ENCODE peak calls at places on chromosomes 11 and 22, in five cellular contexts. One of them, this sample, is unnamed.
A peak's percentile ranks its signal among the peaks of the same experiment; 100 is the strongest.

GRCh38 chr22:48782817-48783511 is 1044.7 kb downstream of the BRD1 start:
- DNase-seq in H9: peak; percentile 59
- DNase-seq in mesenchymal stem cell: no peak
- DNase-seq in IMR-90: no peak
- DNase-seq in neuronal stem cell: peak; percentile 12
- DNase-seq in this sample: no peak

GRCh38 chr11:45569776-45570175 is 95.6 kb downstream of the CHST1 start:
- DNase-seq in neuronal stem cell: no peak
- DNase-seq in H9: no peak
- DNase-seq in mesenchymal stem cell: no peak
- DNase-seq in IMR-90: no peak
- DNase-seq in this sample: no peak

GRCh38 chr11:70072471-70073187 is 5.5 kb upstream of the ANO1 start:
- DNase-seq in IMR-90: no peak
- DNase-seq in mesenchymal stem cell: no peak
- DNase-seq in H9: peak; percentile 34
- DNase-seq in neuronal stem cell: no peak
- DNase-seq in this sample: no peak

GRCh38 chr11:105790841-105791240 is 181.0 kb downstream of the GRIA4 start:
- DNase-seq in H9: no peak
- DNase-seq in IMR-90: no peak
- DNase-seq in mesenchymal stem cell: no peak
- DNase-seq in neuronal stem cell: no peak
- DNase-seq in this sample: no peak

GRCh38 chr11:130528862-130529261 is 80.4 kb downstream of the ADAMTS15 start:
- DNase-seq in IMR-90: no peak
- DNase-seq in mesenchymal stem cell: no peak
- DNase-seq in neuronal stem cell: no peak
- DNase-seq in H9: no peak
- DNase-seq in this sample: no peak

GRCh38 chr11:46369458-46370152 is 11.9 kb upstream of the MDK start:
- DNase-seq in neuronal stem cell: no peak
- DNase-seq in IMR-90: peak; percentile 77
- DNase-seq in H9: peak; percentile 91
- DNase-seq in mesenchymal stem cell: peak; percentile 84
- DNase-seq in this sample: peak; percentile 58

GRCh38 chr22:49481651-49482399 is 345.8 kb downstream of the BRD1 start:
- DNase-seq in H9: no peak
- DNase-seq in mesenchymal stem cell: no peak
- DNase-seq in neuronal stem cell: no peak
- DNase-seq in IMR-90: no peak
- DNase-seq in this sample: no peak

GRCh38 chr22:42930810-42931420 is 73.8 kb upstream of the ARFGAP3 start:
- DNase-seq in IMR-90: peak; percentile 52
- DNase-seq in mesenchymal stem cell: no peak
- DNase-seq in H9: no peak
- DNase-seq in neuronal stem cell: no peak
- DNase-seq in this sample: peak; percentile 89

GRCh38 chr11:47389577-47390072 is 11.3 kb upstream of the SPI1 start:
- DNase-seq in neuronal stem cell: no peak
- DNase-seq in IMR-90: no peak
- DNase-seq in mesenchymal stem cell: no peak
- DNase-seq in H9: no peak
- DNase-seq in this sample: no peak

GRCh38 chr22:21672107-21672629 is 6.4 kb downstream of the PPIL2 start:
- DNase-seq in mesenchymal stem cell: no peak
- DNase-seq in H9: no peak
- DNase-seq in IMR-90: no peak
- DNase-seq in neuronal stem cell: no peak
- DNase-seq in this sample: no peak

GRCh38 chr11:125351045-125351867 is 144.8 kb downstream of the FEZ1 start:
- DNase-seq in IMR-90: no peak
- DNase-seq in H9: peak; percentile 55
- DNase-seq in neuronal stem cell: no peak
- DNase-seq in mesenchymal stem cell: no peak
- DNase-seq in this sample: no peak

GRCh38 chr11:36292311-36292722 is 3.1 kb upstream of the COMMD9 start:
- DNase-seq in mesenchymal stem cell: peak; percentile 52
- DNase-seq in IMR-90: peak; percentile 47
- DNase-seq in H9: no peak
- DNase-seq in neuronal stem cell: no peak
- DNase-seq in this sample: no peak

GRCh38 chr22:32717337-32718240 is 83.9 kb upstream of the TIMP3 start:
- DNase-seq in neuronal stem cell: no peak
- DNase-seq in H9: no peak
- DNase-seq in IMR-90: peak; percentile 84
- DNase-seq in mesenchymal stem cell: peak; percentile 68
- DNase-seq in this sample: peak; percentile 95

GRCh38 chr11:129698212-129698611 is 117.4 kb upstream of the TMEM45B start:
- DNase-seq in IMR-90: no peak
- DNase-seq in H9: no peak
- DNase-seq in mesenchymal stem cell: no peak
- DNase-seq in neuronal stem cell: no peak
- DNase-seq in this sample: no peak

GRCh38 chr11:118911113-118911879 is 14.4 kb downstream of the BCL9L start:
- DNase-seq in mesenchymal stem cell: peak; percentile 83
- DNase-seq in IMR-90: peak; percentile 52
- DNase-seq in neuronal stem cell: no peak
- DNase-seq in H9: peak; percentile 57
- DNase-seq in this sample: peak; percentile 64

GRCh38 chr11:76141901-76142300 is 64.4 kb downstream of the WNT11 start:
- DNase-seq in neuronal stem cell: no peak
- DNase-seq in IMR-90: peak; percentile 5
- DNase-seq in H9: no peak
- DNase-seq in mesenchymal stem cell: no peak
- DNase-seq in this sample: no peak

GRCh38 chr22:43753718-43754117 is 58.4 kb downstream of the EFCAB6 start:
- DNase-seq in IMR-90: no peak
- DNase-seq in mesenchymal stem cell: no peak
- DNase-seq in H9: no peak
- DNase-seq in neuronal stem cell: no peak
- DNase-seq in this sample: no peak

GRCh38 chr11:108666373-108666772 is 1.5 kb downstream of the DDX10 start:
- DNase-seq in IMR-90: no peak
- DNase-seq in mesenchymal stem cell: peak; percentile 22
- DNase-seq in H9: peak; percentile 45
- DNase-seq in neuronal stem cell: no peak
- DNase-seq in this sample: no peak

GRCh38 chr22:40177738-40178416 is at the start of gene TNRC6B:
- DNase-seq in neuronal stem cell: peak; percentile 89
- DNase-seq in mesenchymal stem cell: peak; percentile 99
- DNase-seq in IMR-90: peak; percentile 98
- DNase-seq in H9: peak; percentile 86
- DNase-seq in this sample: peak; percentile 83

GRCh38 chr11:78795862-78796261 is 221.2 kb upstream of the NARS2 start:
- DNase-seq in neuronal stem cell: no peak
- DNase-seq in mesenchymal stem cell: no peak
- DNase-seq in H9: no peak
- DNase-seq in IMR-90: no peak
- DNase-seq in this sample: no peak

GRCh38 chr11:102427068-102427467 is 25.5 kb downstream of the TMEM123 start:
- DNase-seq in neuronal stem cell: no peak
- DNase-seq in H9: no peak
- DNase-seq in mesenchymal stem cell: no peak
- DNase-seq in IMR-90: no peak
- DNase-seq in this sample: no peak

GRCh38 chr11:96306933-96307747 is 35.9 kb downstream of the MAML2 start:
- DNase-seq in IMR-90: peak; percentile 99
- DNase-seq in neuronal stem cell: peak; percentile 42
- DNase-seq in mesenchymal stem cell: peak; percentile 100
- DNase-seq in H9: no peak
- DNase-seq in this sample: peak; percentile 65

GRCh38 chr22:38844661-38845367 is 986 bp upstream of the NPTXR start:
- DNase-seq in IMR-90: no peak
- DNase-seq in H9: no peak
- DNase-seq in neuronal stem cell: no peak
- DNase-seq in mesenchymal stem cell: peak; percentile 5
- DNase-seq in this sample: no peak

GRCh38 chr22:50733521-50734342 is 4.3 kb upstream of the ACR start:
- DNase-seq in IMR-90: peak; percentile 59
- DNase-seq in neuronal stem cell: no peak
- DNase-seq in mesenchymal stem cell: peak; percentile 34
- DNase-seq in H9: no peak
- DNase-seq in this sample: no peak

GRCh38 chr11:107307991-107308390 is 149.6 kb downstream of the CWF19L2 start:
- DNase-seq in H9: no peak
- DNase-seq in IMR-90: no peak
- DNase-seq in mesenchymal stem cell: no peak
- DNase-seq in neuronal stem cell: no peak
- DNase-seq in this sample: no peak

GRCh38 chr22:44358723-44359440 is 46.1 kb upstream of the SHISAL1 start:
- DNase-seq in neuronal stem cell: no peak
- DNase-seq in IMR-90: no peak
- DNase-seq in mesenchymal stem cell: no peak
- DNase-seq in H9: no peak
- DNase-seq in this sample: no peak

GRCh38 chr11:120224872-120225371 is 14.1 kb downstream of the OAF start:
- DNase-seq in IMR-90: no peak
- DNase-seq in mesenchymal stem cell: no peak
- DNase-seq in H9: no peak
- DNase-seq in neuronal stem cell: no peak
- DNase-seq in this sample: no peak

GRCh38 chr11:134503104-134503503 is 91.1 kb upstream of the B3GAT1 start:
- DNase-seq in mesenchymal stem cell: no peak
- DNase-seq in IMR-90: no peak
- DNase-seq in H9: peak; percentile 46
- DNase-seq in neuronal stem cell: no peak
- DNase-seq in this sample: no peak

GRCh38 chr11:9855579-9856260 is 191.8 kb downstream of the SWAP70 start:
- DNase-seq in mesenchymal stem cell: peak; percentile 35
- DNase-seq in neuronal stem cell: no peak
- DNase-seq in H9: no peak
- DNase-seq in IMR-90: peak; percentile 80
- DNase-seq in this sample: no peak

GRCh38 chr22:17191163-17191562 is 28.1 kb downstream of the ADA2 start:
- DNase-seq in neuronal stem cell: no peak
- DNase-seq in H9: no peak
- DNase-seq in mesenchymal stem cell: peak; percentile 57
- DNase-seq in IMR-90: peak; percentile 55
- DNase-seq in this sample: no peak

GRCh38 chr11:75022289-75022688 is 33.6 kb downstream of the NEU3 start:
- DNase-seq in mesenchymal stem cell: no peak
- DNase-seq in H9: no peak
- DNase-seq in neuronal stem cell: no peak
- DNase-seq in IMR-90: no peak
- DNase-seq in this sample: no peak

GRCh38 chr11:65204143-65204542 is 22.4 kb downstream of the CAPN1 start:
- DNase-seq in H9: no peak
- DNase-seq in mesenchymal stem cell: no peak
- DNase-seq in IMR-90: no peak
- DNase-seq in neuronal stem cell: no peak
- DNase-seq in this sample: no peak

GRCh38 chr11:74179234-74180126 is 8.4 kb downstream of the PPME1 start:
- DNase-seq in neuronal stem cell: no peak
- DNase-seq in H9: no peak
- DNase-seq in mesenchymal stem cell: peak; percentile 46
- DNase-seq in IMR-90: peak; percentile 41
- DNase-seq in this sample: no peak

GRCh38 chr11:19984048-19984742 is 176.1 kb downstream of the DBX1 start:
- DNase-seq in mesenchymal stem cell: no peak
- DNase-seq in IMR-90: no peak
- DNase-seq in neuronal stem cell: no peak
- DNase-seq in H9: no peak
- DNase-seq in this sample: no peak

GRCh38 chr11:95985174-95985808 is 61.4 kb upstream of the MTMR2 start:
- DNase-seq in mesenchymal stem cell: no peak
- DNase-seq in neuronal stem cell: no peak
- DNase-seq in H9: no peak
- DNase-seq in IMR-90: peak; percentile 60
- DNase-seq in this sample: no peak

DNA sequence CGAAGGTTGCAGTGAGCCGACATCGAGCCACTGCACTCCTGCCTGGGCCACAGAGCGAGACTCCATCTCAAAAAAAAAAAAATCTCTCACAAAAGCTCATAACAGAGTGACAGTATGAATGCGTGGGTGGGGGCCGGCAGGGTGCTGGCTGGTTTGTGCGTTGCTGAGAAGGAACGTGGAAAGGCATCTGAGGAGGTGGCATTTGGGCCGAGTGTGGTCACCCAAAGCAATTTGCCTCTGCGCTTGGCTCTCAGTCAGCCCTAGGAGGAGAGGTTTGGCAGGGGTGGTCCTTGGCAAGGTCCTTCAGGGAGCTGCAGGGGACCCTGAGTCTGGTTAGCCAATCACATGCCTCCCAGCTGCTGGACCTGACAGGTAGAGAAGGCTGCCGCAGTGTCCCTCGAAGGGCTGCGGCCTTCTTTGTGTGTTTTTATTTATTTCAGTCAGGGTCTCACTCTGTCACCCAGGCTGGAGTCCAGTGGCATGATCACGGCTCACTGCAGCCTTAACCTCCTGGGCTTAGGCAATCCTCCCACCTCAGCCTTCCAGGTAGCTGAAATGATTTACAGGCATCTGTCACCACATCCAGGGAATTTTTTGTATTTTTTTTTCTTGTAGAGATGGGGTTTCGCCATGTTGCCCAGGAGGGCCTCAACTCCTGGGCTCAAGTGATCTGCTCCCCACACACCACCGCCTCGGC is 23.5 kb upstream of the OSBPL5 start:
- DNase-seq in H9: peak; percentile 39
- DNase-seq in neuronal stem cell: no peak
- DNase-seq in IMR-90: no peak
- DNase-seq in mesenchymal stem cell: no peak
- DNase-seq in this sample: no peak
- H2BK5ac ChIP-seq in H9: no peak overlapping the region
- H2BK5ac ChIP-seq in neuronal stem cell: no peak overlapping the region
- H2BK5ac ChIP-seq in IMR-90: no peak overlapping the region
- H2BK5ac ChIP-seq in mesenchymal stem cell: no peak overlapping the region
- H2BK5ac ChIP-seq in this sample: no peak overlapping the region

DNA sequence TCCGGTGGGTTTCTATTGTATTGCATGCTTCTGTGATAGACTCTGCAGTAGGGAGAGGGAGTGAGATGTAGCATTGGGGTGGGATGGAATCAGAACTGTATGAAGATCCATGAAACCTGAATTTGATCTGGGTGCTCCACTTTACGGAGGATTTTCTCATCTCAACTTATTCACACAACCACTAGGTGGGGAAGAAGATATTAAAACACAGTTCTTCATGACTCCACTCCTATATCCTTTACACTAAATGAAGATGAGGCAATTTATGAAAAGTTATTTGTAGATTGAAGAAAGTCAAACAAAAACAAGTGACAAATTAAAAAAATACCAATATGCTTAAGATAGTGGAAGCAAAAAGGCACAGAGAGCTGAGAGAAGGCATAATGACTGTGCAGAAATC is 92.6 kb upstream of the PDGFD start:
- DNase-seq in H9: no peak
- DNase-seq in IMR-90: peak; percentile 13
- DNase-seq in mesenchymal stem cell: peak; percentile 12
- DNase-seq in neuronal stem cell: no peak
- DNase-seq in this sample: peak; percentile 2
- H3K4me1 ChIP-seq in H9: no peaks in the 10 kb centered on the region
- H3K4me1 ChIP-seq in IMR-90: no peaks in the 10 kb centered on the region
- H3K4me1 ChIP-seq in mesenchymal stem cell: no peaks in the 10 kb centered on the region
- H3K4me1 ChIP-seq in neuronal stem cell: no peaks in the 10 kb centered on the region
- H3K4me1 ChIP-seq in this sample: no peaks in the 10 kb centered on the region

GRCh38 chr11:117232022-117232878 is at the start of the genes PCSK7 and RNF214:
- DNase-seq in mesenchymal stem cell: peak; percentile 76
- DNase-seq in H9: peak; percentile 82
- DNase-seq in IMR-90: peak; percentile 61
- DNase-seq in neuronal stem cell: peak; percentile 88
- DNase-seq in this sample: peak; percentile 56
- H2BK5ac ChIP-seq in mesenchymal stem cell: no peak within 1 kb of the TSS
- H2BK5ac ChIP-seq in H9: no peak within 1 kb of the TSS
- H2BK5ac ChIP-seq in IMR-90: peak within 1 kb of the TSS; percentile 68
- H2BK5ac ChIP-seq in neuronal stem cell: no peak within 1 kb of the TSS
- H2BK5ac ChIP-seq in this sample: peak within 1 kb of the TSS; percentile 88

GRCh38 chr11:11995601-11996000 is 12.8 kb downstream of the DKK3 start:
- DNase-seq in neuronal stem cell: no peak
- DNase-seq in mesenchymal stem cell: no peak
- DNase-seq in IMR-90: no peak
- DNase-seq in H9: no peak
- DNase-seq in this sample: no peak
- H3K4me1 ChIP-seq in neuronal stem cell: peaks cover 6% of the 10 kb centered on the region
- H3K4me1 ChIP-seq in mesenchymal stem cell: peaks cover 21% of the 10 kb centered on the region
- H3K4me1 ChIP-seq in IMR-90: peaks cover 21% of the 10 kb centered on the region
- H3K4me1 ChIP-seq in H9: no peaks in the 10 kb centered on the region
- H3K4me1 ChIP-seq in this sample: peaks cover 24% of the 10 kb centered on the region

This sample was measured in trophoblast cell.